ENCODE peak calls at places on chromosomes 3 and 15, in four cellular contexts. D, E, J and K are unnamed samples.

GRCh38 chr15:90191344-90191687 is 9.8 kb upstream of the SEMA4B start:
- DNase-seq in D (no peak), E (no peak), J (no peak), K (no peak)

GRCh38 chr15:96353931-96354730 is 23.6 kb downstream of the NR2F2 start:
- DNase-seq in D (peak), E (no peak), J (no peak), K (no peak)

GRCh38 chr3:11465744-11466611 is 177.7 kb downstream of the VGLL4 start:
- DNase-seq in D (no peak), E (no peak), J (no peak), K (no peak)

GRCh38 chr3:194808709-194809108 is 123.0 kb downstream of the FAM43A start:
- DNase-seq in D (no peak), E (no peak), J (no peak), K (no peak)

GRCh38 chr3:154095832-154096421 is 25.3 kb upstream of the ARHGEF26 start:
- DNase-seq in D (no peak), E (no peak), J (no peak), K (no peak)

GRCh38 chr15:74958908-74959642 is 2.5 kb upstream of the RPP25 start:
- DNase-seq in D (peak), E (no peak), J (no peak), K (no peak)

GRCh38 chr3:33940149-33940548 is 141.7 kb downstream of the PDCD6IP start:
- DNase-seq in D (no peak), E (no peak), J (no peak), K (no peak)

GRCh38 chr3:149736180-149737100 is 15.8 kb downstream of the COMMD2 start:
- DNase-seq in D (no peak), E (no peak), J (no peak), K (peak)

GRCh38 chr15:47407692-47408091 is 309.6 kb upstream of the SEMA6D start:
- DNase-seq in D (peak), E (no peak), J (no peak), K (no peak)

GRCh38 chr3:79751703-79752102 is 16.1 kb downstream of the ROBO1 start:
- DNase-seq in D (no peak), E (no peak), J (no peak), K (no peak)

GRCh38 chr3:33779751-33780150 is 18.7 kb upstream of the PDCD6IP start:
- DNase-seq in D (no peak), E (no peak), J (no peak), K (no peak)

GRCh38 chr3:106969596-106969995 is 407.6 kb upstream of the CCDC54 start:
- DNase-seq in D (no peak), E (no peak), J (no peak), K (no peak)

GRCh38 chr3:152203677-152204076 is 65.1 kb upstream of the MBNL1 start:
- DNase-seq in D (no peak), E (no peak), J (no peak), K (no peak)

GRCh38 chr15:57507111-57507510 is 84.6 kb upstream of the MYZAP start:
- DNase-seq in D (no peak), E (no peak), J (no peak), K (no peak)